ENCODE peak calls at places on chromosomes 2 and 18, in six cellular contexts. T, U, N, Q, J and Y are unnamed samples.

GRCh38 chr2:20609349-20609994 is 41.4 kb downstream of the HS1BP3 start:
- DNase-seq in J (peak), U (no peak), T (no peak), N (peak), Q (no peak), Y (no peak)

GRCh38 chr2:207892676-207893402 is 123.1 kb upstream of the FZD5 start:
- DNase-seq in Q (no peak), T (no peak), J (no peak), N (no peak), U (no peak), Y (no peak)

GRCh38 chr2:141660232-141660631 is 470.6 kb downstream of the LRP1B start:
- DNase-seq in U (no peak), N (no peak), T (no peak), Q (no peak), J (no peak), Y (no peak)

GRCh38 chr18:10101729-10102128 is 187.9 kb downstream of the VAPA start:
- DNase-seq in U (no peak), J (no peak), T (no peak), N (no peak), Q (no peak), Y (no peak)

GRCh38 chr2:219057709-219058540 is 2.8 kb downstream of the IHH start:
- DNase-seq in N (peak), Q (peak), J (peak), T (no peak), U (no peak), Y (peak)

GRCh38 chr2:128405981-128406601 is 87.4 kb upstream of the HS6ST1 start:
- DNase-seq in J (no peak), Q (no peak), N (no peak), T (no peak), U (no peak), Y (no peak)

GRCh38 chr2:20584637-20585321 is 66.1 kb downstream of the HS1BP3 start:
- DNase-seq in J (peak), T (peak), N (peak), Q (no peak), U (no peak), Y (no peak)

GRCh38 chr18:50751490-50751889 is 68.3 kb downstream of the MRO start:
- DNase-seq in N (no peak), J (no peak), Q (no peak), T (no peak), U (no peak), Y (no peak)

GRCh38 chr2:145987797-145988196 is 1467.9 kb upstream of the ZEB2 start:
- DNase-seq in N (no peak), U (no peak), Q (no peak), T (no peak), J (no peak), Y (no peak)

GRCh38 chr2:71637736-71638135 is 184.4 kb downstream of the DYSF start:
- DNase-seq in Q (no peak), U (no peak), N (no peak), T (no peak), J (no peak), Y (no peak)

GRCh38 chr2:14781148-14781547 is 148.6 kb downstream of the LRATD1 start:
- DNase-seq in T (no peak), Q (no peak), J (no peak), U (no peak), N (no peak), Y (no peak)

GRCh38 chr2:46131-46470 is 204 bp downstream of the FAM110C start:
- DNase-seq in T (no peak), N (no peak), Q (no peak), J (no peak), U (no peak), Y (no peak)

GRCh38 chr2:231680992-231681852 is 27.1 kb upstream of the PTMA start:
- DNase-seq in J (peak), T (peak), U (no peak), N (peak), Q (peak), Y (peak)

GRCh38 chr2:170715932-170716777 is 1.0 kb downstream of the SP5 start:
- DNase-seq in U (no peak), J (peak), Q (no peak), N (no peak), T (no peak), Y (peak)

GRCh38 chr2:59389240-59389639 is 1148.1 kb upstream of the FANCL start:
- DNase-seq in U (no peak), Q (no peak), T (peak), J (no peak), N (no peak), Y (no peak)

GRCh38 chr18:9362869-9363268 is 28.3 kb downstream of the TWSG1 start:
- DNase-seq in N (no peak), J (no peak), U (no peak), Q (no peak), T (no peak), Y (no peak)

GRCh38 chr2:60515751-60516226 is 37.7 kb downstream of the BCL11A start:
- DNase-seq in J (no peak), Q (no peak), N (no peak), U (peak), T (no peak), Y (peak)

GRCh38 chr2:227033471-227034148 is 130.4 kb downstream of the COL4A4 start:
- DNase-seq in N (no peak), U (no peak), T (peak), Q (peak), J (peak), Y (peak)

GRCh38 chr18:55401638-55402191 is 186.3 kb downstream of the TCF4 start:
- DNase-seq in T (no peak), Q (no peak), U (no peak), J (peak), N (peak), Y (no peak)

GRCh38 chr2:37477921-37478320 is 133.5 kb downstream of the QPCT start:
- DNase-seq in T (no peak), J (no peak), U (no peak), Q (no peak), N (no peak), Y (no peak)

GRCh38 chr18:62577748-62578147 is 54.9 kb downstream of the ZCCHC2 start:
- DNase-seq in U (no peak), Q (no peak), J (no peak), N (peak), T (no peak), Y (no peak)

GRCh38 chr2:235566931-235567495 is 73.2 kb downstream of the AGAP1 start:
- DNase-seq in N (no peak), T (no peak), J (no peak), Q (no peak), U (no peak), Y (no peak)

GRCh38 chr2:5696741-5697521 is 4.7 kb downstream of the SOX11 start:
- DNase-seq in N (no peak), Q (no peak), T (no peak), U (no peak), J (no peak), Y (no peak)

GRCh38 chr18:32095156-32095555 is 3.5 kb downstream of the RNF138 start:
- DNase-seq in J (no peak), T (no peak), N (no peak), Q (no peak), U (no peak), Y (no peak)

GRCh38 chr2:37809525-37809924 is 115.6 kb upstream of the RMDN2 start:
- DNase-seq in T (no peak), Q (no peak), N (peak), J (no peak), U (no peak), Y (peak)

GRCh38 chr2:232300894-232301387 is 77.6 kb upstream of the ALPP start:
- DNase-seq in U (no peak), J (peak), T (peak), N (peak), Q (no peak), Y (no peak)

GRCh38 chr2:128309341-128310093 is 9.2 kb downstream of the HS6ST1 start:
- DNase-seq in Q (peak), U (no peak), N (no peak), J (peak), T (no peak), Y (no peak)

GRCh38 chr2:128664499-128664971 is 345.9 kb upstream of the HS6ST1 start:
- DNase-seq in N (no peak), T (no peak), U (no peak), Q (no peak), J (no peak), Y (no peak)

GRCh38 chr2:27264253-27264752 is 1.5 kb upstream of the SLC30A3 start:
- DNase-seq in N (peak), T (no peak), J (no peak), U (no peak), Q (no peak), Y (no peak)

GRCh38 chr2:46177461-46178089 is 119.6 kb upstream of the EPAS1 start:
- DNase-seq in Q (no peak), N (no peak), T (no peak), U (no peak), J (no peak), Y (no peak)

GRCh38 chr2:67854103-67854502 is 208.7 kb downstream of the C1D start:
- DNase-seq in T (no peak), Q (no peak), N (no peak), U (no peak), J (no peak), Y (no peak)

GRCh38 chr2:31067259-31067658 is 71.0 kb downstream of the GALNT14 start:
- DNase-seq in N (no peak), Q (peak), U (no peak), T (no peak), J (no peak), Y (no peak)

GRCh38 chr2:63735263-63735662 is 106.4 kb upstream of the UGP2 start:
- DNase-seq in Q (no peak), U (no peak), J (peak), N (peak), T (no peak), Y (no peak)

GRCh38 chr2:46041434-46041833 is 255.8 kb upstream of the EPAS1 start:
- DNase-seq in U (no peak), T (no peak), N (no peak), Q (no peak), J (no peak), Y (no peak)

GRCh38 chr2:239461551-239462515 is 61.0 kb upstream of the HDAC4 start:
- DNase-seq in U (no peak), J (no peak), N (no peak), T (no peak), Q (no peak), Y (no peak)

GRCh38 chr2:237404413-237404812 is 9.6 kb downstream of the COL6A3 start:
- DNase-seq in U (no peak), Q (no peak), N (no peak), J (no peak), T (no peak), Y (no peak)
- TF ChIP-seq MYC in U (no peak), Q (no peak), N (no peak), J (no peak), T (no peak), Y (no peak)

GRCh38 chr2:53021828-53022227 is 745.8 kb upstream of the CHAC2 start:
- DNase-seq in T (no peak), J (no peak), N (no peak), U (no peak), Q (no peak), Y (peak)

GRCh38 chr2:53018830-53019425 is 748.7 kb upstream of the CHAC2 start:
- DNase-seq in J (no peak), Q (no peak), U (no peak), N (no peak), T (peak), Y (peak)

GRCh38 chr2:53021285-53021684 is 746.3 kb upstream of the CHAC2 start:
- DNase-seq in J (no peak), N (peak), Q (no peak), T (no peak), U (no peak), Y (no peak)
- TF ChIP-seq MYC in J (no peak), N (no peak), Q (no peak), T (no peak), U (no peak), Y (no peak)

GRCh38 chr18:74447404-74448152 is 9.5 kb downstream of the DIPK1C start:
- DNase-seq in Q (no peak), J (no peak), T (no peak), N (no peak), U (no peak), Y (no peak)
- TF ChIP-seq MYC in Q (no peak), J (no peak), T (no peak), N (no peak), U (no peak), Y (no peak)

GRCh38 chr2:192579965-192580700 is 385.4 kb upstream of the TMEFF2 start:
- DNase-seq in U (no peak), T (no peak), N (no peak), Q (no peak), J (no peak), Y (no peak)
- TF ChIP-seq MYC in U (no peak), T (no peak), N (no peak), Q (no peak), J (no peak), Y (no peak)

GRCh38 chr2:42118759-42119569 is 50.2 kb upstream of the EML4 start:
- DNase-seq in U (no peak), J (no peak), N (peak), T (no peak), Q (no peak), Y (no peak)

GRCh38 chr2:42115588-42115987 is 53.6 kb upstream of the EML4 start:
- DNase-seq in J (no peak), N (no peak), U (no peak), T (no peak), Q (no peak), Y (no peak)

GRCh38 chr2:42117182-42117579 is 52.0 kb upstream of the EML4 start:
- DNase-seq in U (no peak), J (no peak), Q (no peak), T (no peak), N (no peak), Y (no peak)

GRCh38 chr2:42116195-42117181 is 52.7 kb upstream of the EML4 start:
- DNase-seq in J (peak), Q (no peak), U (no peak), N (no peak), T (no peak), Y (no peak)

GRCh38 chr2:42117923-42118758 is 51.0 kb upstream of the EML4 start:
- DNase-seq in U (peak), N (peak), T (no peak), J (peak), Q (no peak), Y (peak)
- TF ChIP-seq MYC in U (no peak), N (no peak), T (no peak), J (no peak), Q (no peak), Y (no peak)

GRCh38 chr2:197307236-197307932 is 3.2 kb downstream of the ANKRD44 start:
- DNase-seq in J (no peak), N (no peak), U (no peak), T (no peak), Q (no peak), Y (peak)

GRCh38 chr2:197306691-197307030 is 3.9 kb downstream of the ANKRD44 start:
- DNase-seq in U (no peak), T (no peak), J (no peak), N (no peak), Q (no peak), Y (peak)

GRCh38 chr2:197309369-197310231 is 980 bp downstream of the ANKRD44 start:
- DNase-seq in J (no peak), U (no peak), Q (no peak), T (no peak), N (no peak), Y (peak)

GRCh38 chr2:197308635-197309368 is 1.8 kb downstream of the ANKRD44 start:
- DNase-seq in J (no peak), N (no peak), U (no peak), Q (no peak), T (no peak), Y (peak)

GRCh38 chr2:197307933-197308521 is 2.6 kb downstream of the ANKRD44 start:
- DNase-seq in Q (no peak), T (no peak), J (no peak), U (no peak), N (no peak), Y (peak)
- TF ChIP-seq MYC in Q (no peak), T (no peak), J (no peak), U (no peak), N (no peak), Y (no peak)